ENCODE peak calls at places on chromosomes 5 and 9, in four cellular contexts. I is HuH-7; C is nephron progenitor cell; F is stimulated activated CD4-positive, alpha-beta T cell treated with anti-CD3 and anti-CD28 coated beads, Interleukin-15, amount 100 ng/mL, for 1 hour. R is an unnamed sample.

GRCh38 chr5:142745268-142745667 is 24.9 kb upstream of the ARHGAP26 start:
- DNase-seq in I (no peak), C (no peak), F (no peak), R (no peak)

GRCh38 chr5:73454379-73455036 is 5.9 kb upstream of the FOXD1 start:
- DNase-seq in I (peak; percentile 48), C (peak; percentile 68), F (no peak), R (peak; percentile 41)

GRCh38 chr5:96844476-96844990 is 31.8 kb upstream of the ERAP2 start:
- DNase-seq in I (no peak), C (no peak), F (no peak), R (peak; percentile 25)

GRCh38 chr5:168964182-168964581 is 336.8 kb downstream of the SLIT3 start:
- DNase-seq in I (no peak), C (no peak), F (no peak), R (no peak)

GRCh38 chr5:124230456-124230855 is 516.0 kb downstream of the ZNF608 start:
- DNase-seq in I (no peak), C (no peak), F (no peak), R (no peak)

GRCh38 chr5:131634666-131634995 is 398 bp downstream of the RAPGEF6 start:
- DNase-seq in I (peak; percentile 41), C (peak; percentile 68), F (peak; percentile 24), R (peak; percentile 25)

GRCh38 chr5:102749416-102750021 is 5.6 kb upstream of the PAM start:
- DNase-seq in I (no peak), C (no peak), F (no peak), R (no peak)

GRCh38 chr5:179330186-179330900 is 14.9 kb downstream of the ADAMTS2 start:
- DNase-seq in I (no peak), C (no peak), F (no peak), R (no peak)

GRCh38 chr5:74056789-74057164 is 430.8 kb downstream of the ARHGEF28 start:
- DNase-seq in I (no peak), C (no peak), F (no peak), R (peak; percentile 17)

GRCh38 chr9:20544953-20545622 is 77.2 kb downstream of the MLLT3 start:
- DNase-seq in I (no peak), C (no peak), F (no peak), R (no peak)

GRCh38 chr5:168531987-168532386 is 2.9 kb downstream of the FBLL1 start:
- DNase-seq in I (no peak), C (no peak), F (no peak), R (no peak)

GRCh38 chr5:136963521-136963920 is 535.6 kb downstream of the SPOCK1 start:
- DNase-seq in I (no peak), C (no peak), F (no peak), R (no peak)

GRCh38 chr5:67897431-67897830 is 318.1 kb upstream of the PIK3R1 start:
- DNase-seq in I (no peak), C (no peak), F (no peak), R (no peak)

GRCh38 chr5:42912184-42912766 is 100.6 kb upstream of the SELENOP start:
- DNase-seq in I (peak; percentile 65), C (no peak), F (peak; percentile 16), R (peak; percentile 67)

GRCh38 chr5:180201051-180201987 is 7.7 kb downstream of the RASGEF1C start:
- DNase-seq in I (peak; percentile 81), C (no peak), F (no peak), R (no peak)

GRCh38 chr5:131610198-131611063 is 24.6 kb downstream of the RAPGEF6 start:
- DNase-seq in I (no peak), C (no peak), F (no peak), R (peak; percentile 34)

GRCh38 chr9:70805953-70806352 is 315.5 kb downstream of the TRPM3 start:
- DNase-seq in I (no peak), C (no peak), F (no peak), R (no peak)

GRCh38 chr5:122078116-122078865 is at the start of gene LOX:
- DNase-seq in I (peak; percentile 71), C (peak; percentile 56), F (no peak), R (peak; percentile 91)

GRCh38 chr9:120345379-120345778 is 234.6 kb downstream of the CDK5RAP2 start:
- DNase-seq in I (no peak), C (no peak), F (no peak), R (no peak)

GRCh38 chr9:130940023-130940549 is 1.0 kb upstream of the FIBCD1 start:
- DNase-seq in I (peak; percentile 85), C (no peak), F (no peak), R (no peak)

GRCh38 chr5:95471922-95472321 is 80.8 kb downstream of the FAM81B start:
- DNase-seq in I (no peak), C (no peak), F (no peak), R (peak; percentile 44)

GRCh38 chr9:76744336-76744735 is 19.9 kb upstream of the PCA3 start:
- DNase-seq in I (no peak), C (no peak), F (no peak), R (no peak)

GRCh38 chr5:159082491-159082890 is 17.2 kb downstream of the EBF1 start:
- DNase-seq in I (no peak), C (no peak), F (no peak), R (no peak)

GRCh38 chr5:72369301-72370079 is 49.3 kb downstream of the PTCD2 start:
- DNase-seq in I (no peak), C (no peak), F (no peak), R (no peak)

GRCh38 chr5:73652391-73652790 is 26.4 kb downstream of the ARHGEF28 start:
- DNase-seq in I (no peak), C (no peak), F (no peak), R (no peak)

GRCh38 chr5:169219351-169219750 is 81.6 kb downstream of the SLIT3 start:
- DNase-seq in I (no peak), C (no peak), F (no peak), R (no peak)

GRCh38 chr5:87526131-87526530 is 113.4 kb upstream of the CCNH start:
- DNase-seq in I (no peak), C (no peak), F (no peak), R (no peak)

GRCh38 chr9:90921104-90921503 is 119.5 kb downstream of the SYK start:
- DNase-seq in I (no peak), C (no peak), F (no peak), R (no peak)

R was measured in AG08395.